ENCODE peak calls at places on chromosomes 2 and 18, in nine cellular contexts. K, T, R, Y, A, Q, O, W and L are unnamed samples. For H4K20me1, the result is how much of the 10 kb centered on the place peaks cover.

GRCh38 chr18:5661179-5661578 is 117.4 kb upstream of the EPB41L3 start:
- DNase-seq in K (no peak), O (no peak), A (no peak), Q (no peak), R (no peak), T (no peak), W (no peak), Y (peak), L (no peak)

GRCh38 chr2:85390941-85391669 is 19.1 kb downstream of the CAPG start:
- DNase-seq in Y (peak), O (peak), W (peak), K (peak), T (peak), R (peak), A (peak), Q (peak), L (no peak)

GRCh38 chr2:222750533-222750932 is 79.1 kb downstream of the MOGAT1 start:
- DNase-seq in O (peak), Q (no peak), Y (no peak), A (no peak), K (no peak), R (no peak), W (no peak), T (no peak), L (no peak)

GRCh38 chr2:36707050-36707449 is 10.5 kb downstream of the VIT start:
- DNase-seq in K (peak), A (no peak), Q (no peak), R (no peak), T (no peak), Y (peak), W (no peak), O (no peak), L (no peak)

GRCh38 chr2:96631804-96632435 is 6.2 kb downstream of the KANSL3 start:
- DNase-seq in R (no peak), T (no peak), Y (peak), O (no peak), W (peak), K (peak), A (no peak), Q (no peak), L (no peak)

GRCh38 chr2:38248246-38248645 is 128.8 kb downstream of the ATL2 start:
- DNase-seq in T (no peak), Q (no peak), A (no peak), O (no peak), R (no peak), K (no peak), W (no peak), Y (no peak), L (no peak)

GRCh38 chr2:10476723-10477442 is 28.8 kb upstream of the ODC1 start:
- DNase-seq in Q (no peak), A (no peak), R (no peak), O (no peak), K (no peak), T (no peak), Y (no peak), W (no peak), L (no peak)

GRCh38 chr18:31546476-31546875 is 45.2 kb upstream of the TTR start:
- DNase-seq in O (no peak), R (no peak), W (no peak), K (no peak), Y (peak), A (no peak), T (no peak), Q (no peak), L (no peak)

GRCh38 chr2:201795608-201796477 is 10.5 kb upstream of the CDK15 start:
- DNase-seq in R (peak), Y (peak), W (peak), Q (peak), T (peak), K (peak), O (peak), A (peak), L (no peak)

GRCh38 chr2:161956751-161957150 is 117.3 kb downstream of the DPP4 start:
- DNase-seq in T (no peak), Y (no peak), O (no peak), W (no peak), A (no peak), R (no peak), K (no peak), Q (no peak), L (no peak)

GRCh38 chr2:151423760-151424159 is 14.1 kb downstream of the RIF1 start:
- DNase-seq in A (no peak), T (no peak), Q (no peak), O (no peak), K (no peak), W (no peak), R (no peak), Y (peak), L (no peak)

GRCh38 chr2:23563673-23564617 is 179.0 kb downstream of the KLHL29 start:
- DNase-seq in K (peak), O (peak), T (no peak), Y (peak), A (no peak), R (peak), Q (peak), W (no peak), L (no peak)

GRCh38 chr2:45765847-45766254 is 114.4 kb downstream of the PRKCE start:
- DNase-seq in Q (no peak), O (peak), A (no peak), T (no peak), K (no peak), W (no peak), R (no peak), Y (no peak), L (no peak)

GRCh38 chr18:22930089-22930713 is 2.9 kb upstream of the RBBP8 start:
- DNase-seq in Q (peak), R (peak), A (peak), O (peak), W (peak), T (peak), Y (peak), K (peak), L (no peak)

GRCh38 chr2:190340369-190340768 is 3.0 kb upstream of the INPP1 start:
- DNase-seq in R (peak), A (no peak), O (no peak), T (peak), Y (peak), K (peak), W (peak), Q (peak), L (no peak)

GRCh38 chr2:237878321-237879057 is 19.1 kb downstream of the RAMP1 start:
- DNase-seq in Y (no peak), Q (no peak), O (no peak), R (no peak), A (no peak), K (no peak), T (no peak), W (no peak), L (no peak)

GRCh38 chr2:85444629-85445028 is 26.1 kb downstream of the SH2D6 start:
- DNase-seq in W (no peak), O (no peak), R (no peak), Y (peak), K (peak), T (no peak), A (no peak), Q (no peak), L (no peak)

GRCh38 chr2:140136366-140136765 is 1356.2 kb upstream of the NXPH2 start:
- DNase-seq in O (no peak), Y (no peak), K (no peak), A (no peak), R (no peak), W (no peak), Q (no peak), T (no peak), L (no peak)

GRCh38 chr2:128446049-128446811 is 127.6 kb upstream of the HS6ST1 start:
- DNase-seq in W (no peak), O (no peak), K (no peak), Q (no peak), A (no peak), T (no peak), Y (no peak), R (peak), L (no peak)

GRCh38 chr2:239312081-239312501 is 88.7 kb downstream of the HDAC4 start:
- DNase-seq in Y (no peak), T (no peak), A (no peak), W (no peak), O (no peak), Q (no peak), K (no peak), R (no peak), L (no peak)

DNA sequence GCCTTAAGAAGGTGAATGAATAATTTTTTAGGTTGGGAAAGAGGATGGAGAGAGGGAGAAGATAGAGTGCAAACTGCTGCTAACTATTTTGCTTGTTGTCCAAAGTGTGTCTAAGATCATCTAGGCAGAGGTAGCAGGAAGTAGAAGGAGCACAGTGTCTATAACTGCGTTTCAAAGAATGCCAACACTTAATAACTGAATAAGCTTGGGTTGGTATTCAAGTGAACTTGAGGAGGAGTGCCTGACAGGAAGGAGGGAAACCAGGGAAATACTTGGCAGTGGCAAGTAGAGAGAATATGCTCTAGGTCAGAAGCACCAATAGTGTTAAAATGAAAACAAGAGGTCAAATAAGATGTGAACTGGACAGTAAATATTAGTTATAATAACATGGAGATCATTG is 155.9 kb downstream of the DPP10 start:
- DNase-seq in R (no peak), W (no peak), K (no peak), Y (no peak), Q (no peak), A (no peak), T (no peak), O (no peak), L (no peak)
- H2AFZ ChIP-seq in R (no peak), W (no peak), K (no peak), Y (no peak), Q (no peak), A (no peak), T (no peak), O (no peak), L (no peak)

DNA sequence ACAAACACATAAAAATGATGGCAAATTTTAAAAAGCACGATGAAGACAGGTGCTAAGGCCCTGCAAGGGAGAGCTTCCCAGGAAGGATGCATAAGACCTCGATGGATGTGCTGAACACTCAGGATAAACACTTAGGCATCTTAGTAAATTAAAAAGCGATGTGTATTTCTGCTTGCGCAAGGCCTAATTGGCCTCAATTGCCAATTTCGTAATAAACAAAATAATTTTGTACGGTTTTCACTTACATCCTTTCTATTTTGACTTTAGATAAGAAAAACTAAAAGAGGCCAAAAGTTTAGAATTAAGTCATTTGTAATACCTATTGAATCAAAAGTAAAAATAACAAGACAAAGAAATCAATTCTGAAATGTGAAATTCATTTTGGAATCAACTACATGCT is 189.1 kb downstream of the TCF4 start:
- DNase-seq in Q (no peak), T (no peak), W (no peak), R (no peak), A (no peak), Y (no peak), O (no peak), K (peak), L (no peak)
- H4K20me1 ChIP-seq in Q (under half), T (under half), W (under half), R (under half), A (under half), Y (under half), O (under half), K (under half), L (under half)

GRCh38 chr2:41718703-41719102 is 329.1 kb upstream of the PKDCC start:
- DNase-seq in A (no peak), K (no peak), T (no peak), R (no peak), Q (no peak), Y (no peak), O (no peak), W (no peak), L (no peak)

GRCh38 chr2:41717883-41718282 is 329.9 kb upstream of the PKDCC start:
- DNase-seq in R (no peak), O (no peak), K (no peak), W (no peak), Y (peak), T (no peak), A (no peak), Q (no peak), L (peak)

GRCh38 chr2:41719756-41720155 is 328.1 kb upstream of the PKDCC start:
- DNase-seq in R (no peak), K (no peak), A (no peak), O (no peak), T (no peak), W (no peak), Y (no peak), Q (no peak), L (no peak)

GRCh38 chr2:41720702-41721344 is 327.0 kb upstream of the PKDCC start:
- DNase-seq in Y (peak), K (no peak), O (no peak), Q (no peak), W (no peak), A (no peak), T (no peak), R (no peak), L (no peak)

DNA sequence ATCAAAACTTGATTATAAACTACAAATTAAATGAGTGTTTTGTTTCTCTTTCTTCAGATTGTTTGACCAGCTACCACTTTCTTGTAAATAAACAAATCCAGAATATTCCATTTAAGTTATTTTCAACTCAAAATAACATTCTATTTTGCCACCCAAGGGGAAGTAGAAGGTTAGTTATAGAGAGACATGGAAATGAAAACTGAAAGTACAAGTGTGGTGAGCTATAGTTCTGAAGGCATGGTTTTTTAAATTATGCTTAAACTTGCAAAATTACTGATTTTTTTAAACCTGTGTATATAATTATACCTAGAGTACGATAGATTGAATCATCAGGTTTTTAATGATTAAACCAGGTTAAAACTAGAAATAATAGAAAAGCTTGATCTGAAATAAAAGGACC is 327.5 kb upstream of the PKDCC start:
- DNase-seq in K (no peak), Y (no peak), T (no peak), R (no peak), O (no peak), A (no peak), W (no peak), Q (no peak), L (no peak)
- H2AFZ ChIP-seq in K (no peak), Y (no peak), T (no peak), R (no peak), O (peak), A (no peak), W (no peak), Q (no peak), L (peak)

DNA sequence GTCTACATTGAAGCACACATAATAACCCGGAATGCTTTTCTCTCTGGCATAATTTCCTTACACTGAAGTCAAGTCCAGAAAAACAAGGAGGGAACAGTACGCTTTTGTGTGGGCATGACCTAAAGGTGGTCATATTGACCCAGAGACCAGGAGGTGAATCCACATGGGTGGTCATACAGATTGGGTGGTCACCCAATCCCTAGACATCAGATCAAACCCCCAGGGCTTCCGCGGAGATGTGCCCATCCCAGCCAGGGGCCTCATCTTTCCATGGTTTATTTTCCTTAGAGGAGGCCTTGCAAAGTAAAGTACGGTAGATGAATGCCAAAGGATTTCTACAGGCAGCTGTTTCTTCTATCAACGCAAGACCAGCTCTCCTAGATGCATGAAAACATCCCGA is 38.8 kb downstream of the FAM168B start:
- DNase-seq in R (no peak), W (no peak), Q (no peak), Y (no peak), O (no peak), T (no peak), K (no peak), A (no peak), L (no peak)
- H4K20me1 ChIP-seq in R (under half), W (under half), Q (half or more), Y (under half), O (half or more), T (under half), K (under half), A (under half), L (under half)

GRCh38 chr2:32272279-32272678 is 5.4 kb upstream of the YIPF4 start:
- DNase-seq in Q (no peak), W (no peak), O (no peak), R (no peak), K (no peak), A (no peak), T (no peak), Y (no peak), L (no peak)
- H2AFZ ChIP-seq in Q (no peak), W (no peak), O (no peak), R (no peak), K (no peak), A (peak), T (peak), Y (no peak), L (no peak)

DNA sequence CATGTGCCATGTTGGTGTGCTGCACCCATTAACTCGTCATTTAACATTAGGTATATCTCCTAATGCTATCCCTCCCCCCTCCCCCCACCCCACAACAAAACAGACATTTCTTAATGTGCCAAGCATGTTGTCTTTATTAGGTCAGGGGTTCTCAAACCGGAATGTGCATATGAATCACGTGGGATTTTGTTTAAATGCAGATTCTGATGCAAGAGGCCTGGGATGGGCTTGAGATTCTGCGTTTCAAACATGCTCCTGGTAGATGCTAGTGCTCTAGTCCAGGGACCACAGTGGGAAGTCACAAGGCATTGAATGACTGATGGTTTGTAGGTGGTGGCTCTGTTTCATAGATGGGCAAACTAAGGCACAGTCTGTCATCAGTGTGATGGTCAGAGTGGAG is 184.7 kb downstream of the SMAD7 start:
- DNase-seq in Q (no peak), O (no peak), K (no peak), T (no peak), A (no peak), W (no peak), R (no peak), Y (no peak), L (no peak)
- H4K20me1 ChIP-seq in Q (under half), O (under half), K (under half), T (under half), A (under half), W (under half), R (under half), Y (under half), L (under half)